ENCODE peak calls at places on chromosomes 6 and 20, in five cellular contexts. V, Q, U, E and F are unnamed samples.

GRCh38 chr6:48535569-48535968 is 424.6 kb upstream of the PTCHD4 start:
- DNase-seq in E (no peak), V (no peak), Q (no peak), U (peak), F (no peak)

GRCh38 chr20:63285636-63286615 is 7.1 kb upstream of the COL20A1 start:
- DNase-seq in E (no peak), V (no peak), U (no peak), Q (no peak), F (no peak)

GRCh38 chr6:47626782-47627181 is 71.6 kb upstream of the ADGRF4 start:
- DNase-seq in E (no peak), U (no peak), Q (no peak), V (no peak), F (no peak)

GRCh38 chr6:31180500-31180899 is 10.0 kb upstream of the POU5F1 start:
- DNase-seq in U (peak), Q (peak), E (peak), V (peak), F (no peak)

GRCh38 chr6:108914235-108915022 is 66.2 kb downstream of the ARMC2 start:
- DNase-seq in V (no peak), Q (no peak), E (no peak), U (peak), F (peak)

GRCh38 chr6:24378473-24379097 is 20.7 kb upstream of the DCDC2 start:
- DNase-seq in E (no peak), V (no peak), U (no peak), Q (no peak), F (no peak)

GRCh38 chr20:64247970-64248841 is 7.3 kb upstream of the PCMTD2 start:
- DNase-seq in U (no peak), E (peak), Q (no peak), V (peak), F (no peak)

GRCh38 chr20:11394145-11394833 is 523.4 kb upstream of the BTBD3 start:
- DNase-seq in E (no peak), Q (no peak), U (peak), V (no peak), F (no peak)

GRCh38 chr6:1720620-1721322 is 111.1 kb downstream of the FOXC1 start:
- DNase-seq in V (no peak), U (no peak), E (no peak), Q (no peak), F (no peak)

GRCh38 chr20:1905693-1906092 is 10.5 kb downstream of the SIRPA start:
- DNase-seq in E (no peak), V (no peak), U (no peak), Q (no peak), F (no peak)

GRCh38 chr6:15474196-15474595 is 188.6 kb downstream of the DTNBP1 start:
- DNase-seq in E (no peak), Q (no peak), V (no peak), U (no peak), F (no peak)

GRCh38 chr6:89042664-89043063 is 37.9 kb upstream of the PNRC1 start:
- DNase-seq in U (no peak), E (no peak), Q (no peak), V (no peak), F (no peak)